ENCODE peak calls at places on chromosome 13, in six cellular contexts. J is right atrium auricular region; I is osteocyte; A is breast epithelium; R is fibroblast of the aortic adventitia; O is CD8-positive, alpha-beta T cell. Y is an unnamed sample.

GRCh38 chr13:39913928-39914327 is 258.5 kb downstream of the COG6 start:
- DNase-seq in J (peak; percentile 63), I (no peak), A (no peak), R (peak; percentile 75), O (no peak), Y (no peak)

GRCh38 chr13:37481005-37481857 is 117.3 kb downstream of the POSTN start:
- DNase-seq in J (no peak), I (no peak), A (no peak), R (peak; percentile 81), O (no peak), Y (no peak)

GRCh38 chr13:50845211-50845610 is 1.7 kb upstream of the DLEU7 start:
- DNase-seq in J (no peak), I (no peak), A (no peak), R (peak; percentile 40), O (no peak), Y (no peak)

GRCh38 chr13:107210216-107211010 is 642.5 kb upstream of the ARGLU1 start:
- DNase-seq in J (no peak), I (no peak), A (no peak), R (peak; percentile 26), O (no peak), Y (no peak)

GRCh38 chr13:43085545-43085944 is 62.2 kb downstream of the DNAJC15 start:
- DNase-seq in J (no peak), I (no peak), A (no peak), R (peak; percentile 74), O (no peak), Y (no peak)

GRCh38 chr13:95564948-95565347 is 12.4 kb downstream of the CLDN10 start:
- DNase-seq in J (no peak), I (no peak), A (no peak), R (peak; percentile 91), O (no peak), Y (no peak)

GRCh38 chr13:110942248-110942981 is 27.5 kb upstream of the ANKRD10 start:
- DNase-seq in J (no peak), I (no peak), A (no peak), R (no peak), O (no peak), Y (no peak)

GRCh38 chr13:109088101-109088500 is 458.7 kb downstream of the MYO16 start:
- DNase-seq in J (no peak), I (no peak), A (no peak), R (no peak), O (no peak), Y (no peak)

GRCh38 chr13:68714292-68714691 is 1393.3 kb upstream of the ATXN8OS start:
- DNase-seq in J (no peak), I (no peak), A (no peak), R (no peak), O (no peak), Y (no peak)

GRCh38 chr13:79258489-79258888 is 147.6 kb downstream of the RBM26 start:
- DNase-seq in J (no peak), I (no peak), A (no peak), R (no peak), O (no peak), Y (no peak)

GRCh38 chr13:74662895-74663294 is 528.7 kb upstream of the KLF12 start:
- DNase-seq in J (no peak), I (no peak), A (no peak), R (peak; percentile 21), O (no peak), Y (no peak)

GRCh38 chr13:72763411-72763810 is 18.3 kb downstream of the DIS3 start:
- DNase-seq in J (no peak), I (no peak), A (no peak), R (peak; percentile 52), O (no peak), Y (no peak)

GRCh38 chr13:36753176-36753575 is 65.8 kb upstream of the RFXAP start:
- DNase-seq in J (no peak), I (no peak), A (no peak), R (no peak), O (no peak), Y (no peak)

GRCh38 chr13:50731400-50731799 is 112.1 kb downstream of the DLEU7 start:
- DNase-seq in J (no peak), I (no peak), A (no peak), R (peak; percentile 93), O (no peak), Y (peak; percentile 24)

GRCh38 chr13:87671824-87672603 is 843 bp downstream of the SLITRK5 start:
- DNase-seq in J (no peak), I (no peak), A (no peak), R (no peak), O (no peak), Y (no peak)

GRCh38 chr13:87667686-87668085 is 3.5 kb upstream of the SLITRK5 start:
- DNase-seq in J (no peak), I (no peak), A (no peak), R (no peak), O (no peak), Y (no peak)

GRCh38 chr13:87666826-87667225 is 4.3 kb upstream of the SLITRK5 start:
- DNase-seq in J (no peak), I (no peak), A (no peak), R (no peak), O (no peak), Y (no peak)

GRCh38 chr13:87671031-87671823 is at the start of gene SLITRK5:
- DNase-seq in J (peak; percentile 80), I (peak; percentile 94), A (peak; percentile 64), R (peak; percentile 5), O (peak; percentile 39), Y (no peak)

GRCh38 chr13:87669379-87669978 is 1.7 kb upstream of the SLITRK5 start:
- DNase-seq in J (no peak), I (no peak), A (no peak), R (peak; percentile 6), O (no peak), Y (no peak)
- TF ChIP-seq CTCF in J (no peak), I (peak; percentile 69), A (peak; percentile 23), R (peak; percentile 50), O (no peak), Y (peak; percentile 55)

GRCh38 chr13:33106656-33107402 is 90.6 kb downstream of the KL start:
- DNase-seq in J (no peak), I (no peak), A (no peak), R (no peak), O (no peak), Y (no peak)
- TF ChIP-seq CTCF in J (no peak), I (no peak), A (no peak), R (no peak), O (no peak), Y (no peak)

DNA sequence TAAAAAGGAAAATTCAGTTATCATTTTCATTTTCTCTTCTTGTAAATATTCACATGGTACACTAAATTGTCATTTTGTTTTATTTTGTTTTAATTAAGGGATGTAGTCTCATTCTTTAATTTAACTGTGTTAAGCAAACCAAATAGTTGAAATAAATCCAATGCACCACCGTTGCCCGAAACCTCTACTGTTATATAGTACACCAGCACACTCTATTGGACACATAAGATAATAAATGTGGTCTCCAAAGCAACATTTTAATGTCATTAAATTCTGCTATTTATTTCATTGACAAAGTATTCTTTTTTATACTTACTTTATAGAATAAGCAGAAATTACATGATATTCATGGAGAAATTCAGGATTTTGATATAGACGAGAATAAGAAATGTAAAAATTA is 156.4 kb upstream of the FREM2 start:
- DNase-seq in J (no peak), I (no peak), A (no peak), R (peak; percentile 18), O (no peak), Y (no peak)
- TF ChIP-seq CTCF in J (no peak), I (peak; percentile 44), A (no peak), R (peak; percentile 9), O (no peak), Y (peak; percentile 43)

DNA sequence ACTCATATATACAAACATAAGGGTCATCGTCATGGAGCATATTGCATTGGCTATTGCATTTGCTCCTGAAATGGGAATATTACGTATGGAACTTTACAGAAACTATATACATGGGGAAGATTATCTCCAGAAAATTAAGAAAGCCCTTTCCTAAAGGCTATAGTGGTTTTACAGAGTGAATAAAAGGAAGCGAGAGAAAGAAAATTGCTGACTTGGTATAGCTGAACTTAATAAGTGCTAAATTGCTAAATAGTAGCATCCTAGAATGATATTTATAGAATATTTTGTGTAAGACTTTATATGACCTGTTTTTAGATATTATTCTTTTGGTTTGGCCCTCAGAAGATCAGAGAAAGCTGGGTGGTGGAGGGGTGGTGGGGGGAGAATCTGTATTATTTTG is 114.6 kb downstream of the FLT1 start:
- DNase-seq in J (no peak), I (no peak), A (no peak), R (no peak), O (no peak), Y (no peak)
- TF ChIP-seq CTCF in J (no peak), I (no peak), A (no peak), R (no peak), O (no peak), Y (no peak)

GRCh38 chr13:98828614-98829013 is 76.1 kb upstream of the SLC15A1 start:
- DNase-seq in J (no peak), I (no peak), A (no peak), R (no peak), O (no peak), Y (no peak)

GRCh38 chr13:98829541-98829940 is 77.1 kb upstream of the SLC15A1 start:
- DNase-seq in J (no peak), I (no peak), A (no peak), R (no peak), O (no peak), Y (no peak)

GRCh38 chr13:98826156-98826555 is 73.7 kb upstream of the SLC15A1 start:
- DNase-seq in J (no peak), I (no peak), A (no peak), R (no peak), O (no peak), Y (no peak)

GRCh38 chr13:98825659-98826058 is 73.2 kb upstream of the SLC15A1 start:
- DNase-seq in J (no peak), I (no peak), A (no peak), R (no peak), O (no peak), Y (no peak)

GRCh38 chr13:98827449-98827848 is 75.0 kb upstream of the SLC15A1 start:
- DNase-seq in J (no peak), I (no peak), A (no peak), R (no peak), O (no peak), Y (no peak)
- TF ChIP-seq CTCF in J (no peak), I (no peak), A (no peak), R (no peak), O (no peak), Y (no peak)

GRCh38 chr13:52739468-52740071 is at the start of gene CNMD:
- DNase-seq in J (no peak), I (no peak), A (no peak), R (no peak), O (no peak), Y (no peak)

GRCh38 chr13:52737451-52737850 is 2.2 kb downstream of the CNMD start:
- DNase-seq in J (no peak), I (no peak), A (no peak), R (no peak), O (no peak), Y (no peak)

GRCh38 chr13:52737900-52738299 is 1.7 kb downstream of the CNMD start:
- DNase-seq in J (no peak), I (no peak), A (no peak), R (no peak), O (no peak), Y (no peak)

GRCh38 chr13:52736891-52737290 is 2.7 kb downstream of the CNMD start:
- DNase-seq in J (no peak), I (no peak), A (no peak), R (no peak), O (no peak), Y (no peak)

GRCh38 chr13:52738719-52739467 is 727 bp downstream of the CNMD start:
- DNase-seq in J (no peak), I (no peak), A (no peak), R (no peak), O (peak; percentile 20), Y (no peak)
- TF ChIP-seq CTCF in J (peak; percentile 66), I (no peak), A (no peak), R (no peak), O (peak; percentile 52), Y (peak; percentile 4)

GRCh38 chr13:114023716-114024602 is 50.1 kb upstream of the C13orf46 start:
- DNase-seq in J (no peak), I (no peak), A (no peak), R (no peak), O (peak; percentile 12), Y (no peak)
- TF ChIP-seq CTCF in J (no peak), I (no peak), A (no peak), R (no peak), O (no peak), Y (no peak)

Y was measured in AG09319.